ENCODE peak calls at places on chromosomes 13 and 19, in nine cellular contexts. J is Karpas-422; W is stomach; R is dorsolateral prefrontal cortex; O is PC-3; Q is naive thymus-derived CD4-positive, alpha-beta T cell; Y is AG04450; E is uterus; I is adrenal gland. U is an unnamed sample.

GRCh38 chr13:43522788-43523187 is 264.0 kb downstream of the ENOX1 start:
- DNase-seq in Y (no peak), R (no peak), O (no peak), J (no peak), W (no peak), Q (no peak), E (no peak), I (no peak), U (no peak)

GRCh38 chr19:50803633-50804419 is 13.6 kb downstream of the ACP4 start:
- DNase-seq in I (no peak), Q (no peak), R (no peak), W (no peak), Y (no peak), J (peak), O (peak), E (no peak), U (peak)

GRCh38 chr19:49496574-49497008 is 357 bp downstream of the RPS11 start:
- DNase-seq in J (no peak), E (no peak), Y (no peak), W (no peak), O (no peak), Q (no peak), I (no peak), R (no peak), U (no peak)

GRCh38 chr19:1045247-1045603 is 5.3 kb downstream of the ABCA7 start:
- DNase-seq in E (no peak), W (peak), I (no peak), J (peak), R (no peak), Q (peak), Y (no peak), O (peak), U (peak)

GRCh38 chr13:92175330-92175729 is 776.9 kb downstream of the GPC5 start:
- DNase-seq in Q (no peak), J (peak), W (no peak), Y (peak), I (no peak), E (no peak), O (peak), R (no peak), U (no peak)

GRCh38 chr19:47459477-47459876 is 12.2 kb downstream of the SLC8A2 start:
- DNase-seq in J (no peak), W (no peak), Q (no peak), O (no peak), R (no peak), I (no peak), Y (no peak), E (no peak), U (no peak)

GRCh38 chr19:16338470-16339360 is 14.1 kb downstream of the KLF2 start:
- DNase-seq in R (no peak), O (peak), Y (peak), E (no peak), J (no peak), W (no peak), Q (peak), I (peak), U (no peak)

GRCh38 chr13:72839831-72840426 is 58.0 kb downstream of the PIBF1 start:
- DNase-seq in R (no peak), I (peak), O (peak), W (peak), E (no peak), Y (peak), J (peak), Q (peak), U (peak)

GRCh38 chr13:113758651-113759524 is at the start of gene TMEM255B:
- DNase-seq in W (peak), Y (peak), O (peak), Q (peak), J (peak), I (peak), R (peak), E (peak), U (peak)

GRCh38 chr13:112715715-112716460 is 26.1 kb downstream of the ATP11A start:
- DNase-seq in Y (no peak), Q (no peak), E (no peak), W (no peak), J (no peak), R (no peak), I (no peak), O (no peak), U (no peak)

GRCh38 chr19:6061420-6062130 is 48.7 kb downstream of the RFX2 start:
- DNase-seq in E (peak), R (no peak), W (no peak), Q (no peak), J (no peak), O (no peak), I (peak), Y (no peak), U (no peak)

GRCh38 chr13:48161530-48162179 is 66.8 kb upstream of the MED4 start:
- DNase-seq in W (peak), Q (no peak), J (no peak), O (no peak), Y (no peak), E (no peak), R (peak), I (peak), U (peak)

GRCh38 chr13:114338959-114339358 is 24.7 kb downstream of the CHAMP1 start:
- DNase-seq in Q (no peak), Y (no peak), E (no peak), O (no peak), J (no peak), W (no peak), R (no peak), I (no peak), U (no peak)

GRCh38 chr13:112684041-112684440 is 5.8 kb upstream of the ATP11A start:
- DNase-seq in J (no peak), O (no peak), W (peak), E (no peak), Q (no peak), Y (no peak), R (no peak), I (no peak), U (no peak)

GRCh38 chr19:18939922-18940775 is 868 bp downstream of the HOMER3 start:
- DNase-seq in O (peak), Q (no peak), W (peak), E (peak), R (peak), I (peak), J (no peak), Y (no peak), U (no peak)

GRCh38 chr19:41206926-41207750 is 11.9 kb upstream of the AXL start:
- DNase-seq in R (no peak), O (no peak), J (no peak), Q (no peak), E (peak), Y (no peak), I (no peak), W (peak), U (no peak)

GRCh38 chr13:40440990-40441820 is 225.2 kb downstream of the FOXO1 start:
- DNase-seq in R (peak), W (peak), Q (no peak), I (peak), O (no peak), E (peak), J (no peak), Y (no peak), U (peak)

GRCh38 chr13:91739751-91740150 is 341.3 kb downstream of the GPC5 start:
- DNase-seq in I (no peak), R (no peak), Q (no peak), E (no peak), W (no peak), J (no peak), Y (no peak), O (no peak), U (no peak)

GRCh38 chr13:80783926-80784325 is 443.0 kb upstream of the SPRY2 start:
- DNase-seq in J (no peak), W (no peak), R (no peak), I (no peak), O (no peak), Q (no peak), E (no peak), Y (no peak), U (no peak)

DNA sequence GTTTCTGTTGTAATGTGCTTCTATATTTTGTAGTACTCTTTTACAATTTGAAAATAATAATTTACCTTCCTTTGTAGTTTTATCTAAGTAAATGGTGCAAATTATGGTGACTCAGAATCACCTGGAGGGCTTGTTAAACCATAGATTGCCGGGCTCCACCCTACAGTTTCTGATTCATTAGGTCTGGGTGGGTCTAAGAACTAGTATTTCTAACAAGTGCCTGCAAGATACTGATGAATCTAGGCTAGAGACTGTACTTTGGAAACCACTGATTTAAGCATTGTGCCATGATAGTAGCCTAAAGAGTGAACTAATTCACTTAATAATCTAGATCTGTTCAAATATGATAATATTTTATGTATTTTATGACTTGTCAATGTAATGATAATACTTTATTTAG is 437.4 kb upstream of the SPRY2 start:
- DNase-seq in R (no peak), J (no peak), E (no peak), O (no peak), Y (no peak), W (no peak), I (no peak), Q (no peak), U (no peak)
- H3K27ac ChIP-seq in R (no peak), J (no peak), E (no peak), O (no peak), Y (no peak), W (no peak), I (no peak), Q (no peak), U (no peak)

GRCh38 chr13:106528711-106529414 is 6.6 kb downstream of the EFNB2 start:
- DNase-seq in I (no peak), O (no peak), R (no peak), Y (no peak), Q (no peak), E (no peak), J (no peak), W (no peak), U (no peak)

GRCh38 chr13:106530209-106530906 is 5.1 kb downstream of the EFNB2 start:
- DNase-seq in W (no peak), Q (no peak), O (peak), J (no peak), R (no peak), Y (no peak), I (no peak), E (no peak), U (peak)

GRCh38 chr13:106527806-106528205 is 7.7 kb downstream of the EFNB2 start:
- DNase-seq in O (no peak), I (no peak), W (no peak), J (no peak), E (no peak), Y (no peak), Q (no peak), R (no peak), U (no peak)

GRCh38 chr13:106530907-106531520 is 4.4 kb downstream of the EFNB2 start:
- DNase-seq in E (no peak), I (no peak), R (no peak), O (peak), J (no peak), Q (no peak), W (no peak), Y (no peak), U (no peak)

DNA sequence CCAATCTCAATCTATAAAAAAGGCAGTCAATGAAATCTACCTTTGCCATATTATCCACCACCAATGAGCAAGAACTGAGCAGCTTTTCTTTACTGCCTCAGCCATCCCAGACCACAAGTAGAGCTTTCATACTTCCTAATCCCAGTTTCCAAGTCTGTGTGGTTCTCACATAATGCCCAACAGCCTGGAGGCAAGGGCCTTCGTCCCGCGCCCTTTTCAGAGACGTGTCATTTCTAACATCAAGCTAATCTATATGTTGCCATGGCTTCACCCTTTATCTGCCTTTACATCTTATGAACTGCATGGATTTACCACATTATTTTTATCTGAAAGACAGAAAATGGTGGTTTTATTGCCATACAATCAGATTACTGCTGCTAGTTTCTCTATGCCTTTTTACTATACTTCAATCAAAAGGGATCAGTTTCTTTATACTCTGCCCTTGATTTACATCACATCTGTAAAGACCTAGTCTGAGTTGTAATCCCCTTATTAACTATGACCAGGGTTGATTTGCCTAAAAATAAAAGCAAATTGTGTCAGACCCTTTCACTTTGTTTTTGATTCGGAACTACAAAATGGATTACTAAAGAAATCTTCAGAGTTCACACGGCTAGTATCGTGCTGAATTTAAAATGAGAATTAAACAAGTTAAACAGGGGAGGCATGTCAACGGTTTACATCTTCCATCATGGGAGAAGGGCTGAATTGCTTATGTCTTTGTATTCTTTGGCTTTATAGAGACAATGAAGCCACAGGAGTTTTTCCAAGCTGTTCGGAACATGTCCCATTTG is 5.8 kb downstream of the EFNB2 start:
- DNase-seq in Y (no peak), J (no peak), R (no peak), W (no peak), O (no peak), E (no peak), I (no peak), Q (no peak), U (no peak)
- H3K4me3 ChIP-seq in Y (no peak), J (no peak), R (peak), W (no peak), O (peak), E (no peak), I (no peak), Q (no peak), U (no peak)

GRCh38 chr13:110215606-110216005 is 91.4 kb downstream of the COL4A1 start:
- DNase-seq in W (no peak), O (no peak), Q (no peak), J (no peak), Y (no peak), E (no peak), R (no peak), I (no peak), U (no peak)

GRCh38 chr13:110218601-110219201 is 88.3 kb downstream of the COL4A1 start:
- DNase-seq in Y (no peak), O (no peak), R (no peak), J (no peak), I (no peak), W (no peak), E (no peak), Q (no peak), U (no peak)

GRCh38 chr13:110216403-110217041 is 90.4 kb downstream of the COL4A1 start:
- DNase-seq in E (peak), Y (no peak), O (no peak), R (no peak), Q (no peak), I (peak), W (no peak), J (no peak), U (no peak)

GRCh38 chr13:110216006-110216402 is 91.0 kb downstream of the COL4A1 start:
- DNase-seq in I (no peak), R (no peak), W (no peak), E (no peak), Q (no peak), Y (no peak), J (no peak), O (no peak), U (no peak)

GRCh38 chr13:110217811-110218210 is 89.1 kb downstream of the COL4A1 start:
- DNase-seq in Y (no peak), I (no peak), R (no peak), E (no peak), J (no peak), Q (no peak), O (no peak), W (no peak), U (no peak)
- H3K27ac ChIP-seq in Y (no peak), I (peak), R (no peak), E (peak), J (no peak), Q (no peak), O (no peak), W (peak), U (no peak)

GRCh38 chr13:26587251-26587650 is 29.8 kb downstream of the WASF3 start:
- DNase-seq in E (no peak), O (no peak), Q (no peak), R (no peak), W (no peak), I (no peak), Y (no peak), J (no peak), U (no peak)

GRCh38 chr13:26583662-26584061 is 26.2 kb downstream of the WASF3 start:
- DNase-seq in Q (no peak), O (no peak), J (no peak), W (no peak), E (no peak), R (no peak), I (no peak), Y (no peak), U (no peak)

GRCh38 chr13:26589754-26590153 is 32.3 kb downstream of the WASF3 start:
- DNase-seq in W (peak), O (no peak), I (peak), E (no peak), Y (no peak), R (no peak), Q (no peak), J (no peak), U (no peak)

GRCh38 chr13:26585136-26585535 is 27.7 kb downstream of the WASF3 start:
- DNase-seq in W (no peak), O (no peak), Y (no peak), J (no peak), Q (no peak), I (no peak), R (no peak), E (no peak), U (no peak)

GRCh38 chr13:26584713-26585112 is 27.2 kb downstream of the WASF3 start:
- DNase-seq in W (no peak), O (peak), I (no peak), Y (no peak), Q (no peak), J (no peak), R (no peak), E (no peak), U (no peak)
- H3K4me3 ChIP-seq in W (no peak), O (no peak), I (peak), Y (no peak), Q (no peak), J (no peak), R (no peak), E (no peak), U (no peak)

GRCh38 chr19:38516802-38517201 is 83.3 kb downstream of the RYR1 start:
- DNase-seq in Q (no peak), W (no peak), Y (no peak), R (no peak), E (no peak), I (no peak), O (no peak), J (no peak), U (no peak)

GRCh38 chr19:38513762-38514167 is 80.3 kb downstream of the RYR1 start:
- DNase-seq in Y (no peak), Q (no peak), J (peak), I (no peak), O (no peak), R (no peak), W (no peak), E (no peak), U (no peak)

GRCh38 chr19:38517321-38517720 is 83.8 kb downstream of the RYR1 start:
- DNase-seq in J (no peak), W (no peak), R (no peak), Y (no peak), O (no peak), Q (no peak), E (no peak), I (no peak), U (no peak)

GRCh38 chr19:38515906-38516305 is 82.4 kb downstream of the RYR1 start:
- DNase-seq in J (no peak), R (no peak), I (no peak), Q (no peak), Y (no peak), E (no peak), W (no peak), O (no peak), U (no peak)

DNA sequence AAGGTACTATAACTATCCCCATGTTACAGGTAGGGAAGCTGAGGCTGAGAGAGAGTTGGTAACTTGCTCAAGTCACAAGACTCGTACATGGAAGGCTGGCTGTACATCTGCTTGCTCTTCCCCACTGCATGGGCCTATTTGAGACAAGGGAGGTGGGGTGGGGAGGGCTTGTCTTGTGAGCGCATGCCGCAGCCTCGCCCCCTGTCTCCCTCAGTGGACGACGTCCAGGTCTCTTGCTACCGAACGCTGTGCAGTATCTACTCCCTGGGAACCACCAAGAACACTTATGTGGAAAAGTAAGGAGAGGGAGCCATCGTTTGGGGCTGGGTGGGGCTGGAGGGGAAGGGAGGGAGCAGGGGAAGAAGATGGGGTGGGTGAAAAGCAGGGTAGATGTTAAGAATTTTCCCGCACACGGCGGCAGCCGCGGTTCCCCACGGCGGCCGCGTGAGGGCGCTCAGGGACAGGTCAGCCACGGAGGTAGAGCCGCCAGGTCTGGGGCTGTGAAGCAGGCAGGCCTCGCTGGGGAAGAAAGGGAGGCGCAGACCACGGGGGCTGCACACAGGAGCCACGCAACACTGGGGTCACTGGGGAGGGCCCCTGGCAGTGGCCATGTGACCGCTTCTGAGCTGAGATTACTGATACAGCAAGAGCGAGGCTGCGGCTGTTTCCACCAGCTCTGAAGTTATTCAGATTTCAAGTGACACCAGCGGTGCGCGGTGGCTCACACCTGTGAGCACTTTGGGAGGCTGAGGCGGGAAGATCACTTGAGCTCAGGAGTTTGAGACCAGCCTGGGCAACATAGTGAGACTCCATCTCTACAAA is 81.5 kb downstream of the RYR1 start:
- DNase-seq in J (peak), W (peak), R (peak), Q (peak), E (peak), I (peak), Y (peak), O (peak), U (peak)
- H3K27ac ChIP-seq in J (no peak), W (no peak), R (no peak), Q (no peak), E (no peak), I (no peak), Y (no peak), O (no peak), U (no peak)

GRCh38 chr19:53880716-53881481 is 1.1 kb upstream of the PRKCG start:
- DNase-seq in I (no peak), W (no peak), Y (no peak), J (peak), R (no peak), E (no peak), Q (no peak), O (no peak), U (no peak)
- H3K4me3 ChIP-seq in I (no peak), W (no peak), Y (peak), J (no peak), R (no peak), E (no peak), Q (peak), O (peak), U (no peak)

GRCh38 chr13:60482012-60482411 is 85.0 kb downstream of the TDRD3 start:
- DNase-seq in I (no peak), R (no peak), Q (no peak), Y (no peak), E (no peak), W (no peak), O (no peak), J (no peak), U (no peak)
- H3K27ac ChIP-seq in I (no peak), R (no peak), Q (no peak), Y (no peak), E (no peak), W (no peak), O (no peak), J (no peak), U (no peak)

GRCh38 chr19:13865243-13865577 is 11.7 kb upstream of the NANOS3 start:
- DNase-seq in Y (no peak), O (no peak), Q (no peak), I (no peak), W (no peak), E (no peak), R (no peak), J (no peak), U (no peak)
- H3K4me3 ChIP-seq in Y (peak), O (peak), Q (no peak), I (peak), W (peak), E (peak), R (peak), J (no peak), U (peak)

GRCh38 chr13:110416131-110416584 is 109.1 kb downstream of the COL4A2 start:
- DNase-seq in I (no peak), Y (no peak), J (no peak), O (no peak), R (no peak), W (no peak), E (no peak), Q (no peak), U (no peak)
- H3K27ac ChIP-seq in I (peak), Y (no peak), J (no peak), O (no peak), R (peak), W (peak), E (peak), Q (no peak), U (no peak)